ENCODE peak calls at places on chromosome 22, in eight cellular contexts. One of them, this sample, is unnamed.

GRCh38 chr22:48357196-48357595 is 1470.5 kb downstream of the BRD1 start:
- DNase-seq in AG04450: no peak
- DNase-seq in cardiac muscle cell: no peak
- DNase-seq in heart left ventricle: no peak
- DNase-seq in GM23338: peak
- DNase-seq in tibial nerve: no peak
- DNase-seq in astrocyte of the spinal cord: no peak
- DNase-seq in ovary: no peak
- DNase-seq in this sample: no peak

GRCh38 chr22:47781024-47781423 is 1018.6 kb downstream of the TBC1D22A start:
- DNase-seq in astrocyte of the spinal cord: no peak
- DNase-seq in heart left ventricle: no peak
- DNase-seq in tibial nerve: no peak
- DNase-seq in AG04450: no peak
- DNase-seq in ovary: no peak
- DNase-seq in GM23338: no peak
- DNase-seq in cardiac muscle cell: no peak
- DNase-seq in this sample: no peak

GRCh38 chr22:23892626-23893445 is 1.3 kb upstream of the MIF start:
- DNase-seq in cardiac muscle cell: no peak
- DNase-seq in GM23338: no peak
- DNase-seq in AG04450: no peak
- DNase-seq in astrocyte of the spinal cord: no peak
- DNase-seq in heart left ventricle: no peak
- DNase-seq in tibial nerve: no peak
- DNase-seq in ovary: no peak
- DNase-seq in this sample: no peak

GRCh38 chr22:42010778-42011177 is 12.2 kb downstream of the WBP2NL start:
- DNase-seq in GM23338: no peak
- DNase-seq in cardiac muscle cell: no peak
- DNase-seq in ovary: no peak
- DNase-seq in astrocyte of the spinal cord: no peak
- DNase-seq in AG04450: no peak
- DNase-seq in heart left ventricle: no peak
- DNase-seq in tibial nerve: no peak
- DNase-seq in this sample: no peak

GRCh38 chr22:16609548-16610261 is 17.1 kb upstream of the CCT8L2 start:
- DNase-seq in GM23338: peak
- DNase-seq in ovary: no peak
- DNase-seq in AG04450: no peak
- DNase-seq in tibial nerve: no peak
- DNase-seq in cardiac muscle cell: no peak
- DNase-seq in heart left ventricle: no peak
- DNase-seq in astrocyte of the spinal cord: no peak
- DNase-seq in this sample: no peak

GRCh38 chr22:31241200-31241599 is 29.1 kb downstream of the LIMK2 start:
- DNase-seq in AG04450: no peak
- DNase-seq in astrocyte of the spinal cord: peak
- DNase-seq in tibial nerve: no peak
- DNase-seq in cardiac muscle cell: no peak
- DNase-seq in ovary: no peak
- DNase-seq in GM23338: no peak
- DNase-seq in heart left ventricle: no peak
- DNase-seq in this sample: peak

GRCh38 chr22:50532353-50532700 is 2.5 kb upstream of the TYMP start:
- DNase-seq in ovary: no peak
- DNase-seq in heart left ventricle: peak
- DNase-seq in astrocyte of the spinal cord: no peak
- DNase-seq in AG04450: no peak
- DNase-seq in tibial nerve: no peak
- DNase-seq in GM23338: no peak
- DNase-seq in cardiac muscle cell: no peak
- DNase-seq in this sample: peak

GRCh38 chr22:22691055-22691454 is 46.6 kb downstream of the GGTLC2 start:
- DNase-seq in cardiac muscle cell: peak
- DNase-seq in tibial nerve: no peak
- DNase-seq in astrocyte of the spinal cord: no peak
- DNase-seq in GM23338: no peak
- DNase-seq in heart left ventricle: no peak
- DNase-seq in AG04450: no peak
- DNase-seq in ovary: no peak
- DNase-seq in this sample: no peak

GRCh38 chr22:16783930-16784354 is 41.3 kb downstream of the XKR3 start:
- DNase-seq in ovary: no peak
- DNase-seq in GM23338: peak
- DNase-seq in astrocyte of the spinal cord: no peak
- DNase-seq in heart left ventricle: no peak
- DNase-seq in cardiac muscle cell: no peak
- DNase-seq in tibial nerve: no peak
- DNase-seq in AG04450: no peak
- DNase-seq in this sample: no peak

GRCh38 chr22:33699176-33699575 is 221.1 kb downstream of the LARGE1 start:
- DNase-seq in cardiac muscle cell: no peak
- DNase-seq in heart left ventricle: no peak
- DNase-seq in astrocyte of the spinal cord: no peak
- DNase-seq in AG04450: no peak
- DNase-seq in GM23338: no peak
- DNase-seq in tibial nerve: no peak
- DNase-seq in ovary: no peak
- DNase-seq in this sample: no peak

GRCh38 chr22:30396871-30397655 is at the start of gene SEC14L2:
- DNase-seq in ovary: peak
- DNase-seq in tibial nerve: peak
- DNase-seq in GM23338: peak
- DNase-seq in heart left ventricle: peak
- DNase-seq in astrocyte of the spinal cord: peak
- DNase-seq in AG04450: no peak
- DNase-seq in cardiac muscle cell: peak
- DNase-seq in this sample: peak

GRCh38 chr22:42699281-42699681 is 21.4 kb downstream of the A4GALT start:
- DNase-seq in ovary: no peak
- DNase-seq in heart left ventricle: no peak
- DNase-seq in tibial nerve: no peak
- DNase-seq in cardiac muscle cell: no peak
- DNase-seq in GM23338: no peak
- DNase-seq in AG04450: no peak
- DNase-seq in astrocyte of the spinal cord: no peak
- DNase-seq in this sample: no peak

GRCh38 chr22:27930246-27931060 is 11.4 kb upstream of the PITPNB start:
- DNase-seq in GM23338: peak
- DNase-seq in AG04450: no peak
- DNase-seq in tibial nerve: no peak
- DNase-seq in ovary: no peak
- DNase-seq in cardiac muscle cell: peak
- DNase-seq in heart left ventricle: no peak
- DNase-seq in astrocyte of the spinal cord: no peak
- DNase-seq in this sample: no peak

GRCh38 chr22:31956360-31956759 is 12.0 kb downstream of the YWHAH start:
- DNase-seq in tibial nerve: no peak
- DNase-seq in AG04450: no peak
- DNase-seq in cardiac muscle cell: no peak
- DNase-seq in heart left ventricle: no peak
- DNase-seq in astrocyte of the spinal cord: no peak
- DNase-seq in ovary: no peak
- DNase-seq in GM23338: no peak
- DNase-seq in this sample: no peak

GRCh38 chr22:38699784-38700183 is 959 bp downstream of the JOSD1 start:
- DNase-seq in tibial nerve: no peak
- DNase-seq in GM23338: no peak
- DNase-seq in ovary: peak
- DNase-seq in astrocyte of the spinal cord: peak
- DNase-seq in cardiac muscle cell: peak
- DNase-seq in AG04450: no peak
- DNase-seq in heart left ventricle: no peak
- DNase-seq in this sample: no peak
- TF ChIP-seq CTCF in tibial nerve: no peak
- TF ChIP-seq CTCF in GM23338: no peak
- TF ChIP-seq CTCF in ovary: no peak
- TF ChIP-seq CTCF in astrocyte of the spinal cord: no peak
- TF ChIP-seq CTCF in cardiac muscle cell: no peak
- TF ChIP-seq CTCF in AG04450: peak
- TF ChIP-seq CTCF in heart left ventricle: no peak
- TF ChIP-seq CTCF in this sample: no peak

GRCh38 chr22:36367479-36367878 is 20.3 kb downstream of the MYH9 start:
- DNase-seq in GM23338: no peak
- DNase-seq in heart left ventricle: peak
- DNase-seq in tibial nerve: no peak
- DNase-seq in cardiac muscle cell: no peak
- DNase-seq in astrocyte of the spinal cord: no peak
- DNase-seq in ovary: no peak
- DNase-seq in AG04450: no peak
- DNase-seq in this sample: no peak

GRCh38 chr22:36367066-36367465 is 20.7 kb downstream of the MYH9 start:
- DNase-seq in astrocyte of the spinal cord: no peak
- DNase-seq in cardiac muscle cell: no peak
- DNase-seq in heart left ventricle: no peak
- DNase-seq in GM23338: no peak
- DNase-seq in AG04450: no peak
- DNase-seq in tibial nerve: no peak
- DNase-seq in ovary: no peak
- DNase-seq in this sample: no peak

GRCh38 chr22:36369004-36369921 is 18.5 kb downstream of the MYH9 start:
- DNase-seq in GM23338: no peak
- DNase-seq in cardiac muscle cell: no peak
- DNase-seq in astrocyte of the spinal cord: peak
- DNase-seq in tibial nerve: no peak
- DNase-seq in heart left ventricle: no peak
- DNase-seq in ovary: no peak
- DNase-seq in AG04450: no peak
- DNase-seq in this sample: no peak

GRCh38 chr22:36369922-36370781 is 17.6 kb downstream of the MYH9 start:
- DNase-seq in heart left ventricle: peak
- DNase-seq in ovary: peak
- DNase-seq in GM23338: no peak
- DNase-seq in tibial nerve: no peak
- DNase-seq in astrocyte of the spinal cord: peak
- DNase-seq in cardiac muscle cell: peak
- DNase-seq in AG04450: no peak
- DNase-seq in this sample: peak

DNA sequence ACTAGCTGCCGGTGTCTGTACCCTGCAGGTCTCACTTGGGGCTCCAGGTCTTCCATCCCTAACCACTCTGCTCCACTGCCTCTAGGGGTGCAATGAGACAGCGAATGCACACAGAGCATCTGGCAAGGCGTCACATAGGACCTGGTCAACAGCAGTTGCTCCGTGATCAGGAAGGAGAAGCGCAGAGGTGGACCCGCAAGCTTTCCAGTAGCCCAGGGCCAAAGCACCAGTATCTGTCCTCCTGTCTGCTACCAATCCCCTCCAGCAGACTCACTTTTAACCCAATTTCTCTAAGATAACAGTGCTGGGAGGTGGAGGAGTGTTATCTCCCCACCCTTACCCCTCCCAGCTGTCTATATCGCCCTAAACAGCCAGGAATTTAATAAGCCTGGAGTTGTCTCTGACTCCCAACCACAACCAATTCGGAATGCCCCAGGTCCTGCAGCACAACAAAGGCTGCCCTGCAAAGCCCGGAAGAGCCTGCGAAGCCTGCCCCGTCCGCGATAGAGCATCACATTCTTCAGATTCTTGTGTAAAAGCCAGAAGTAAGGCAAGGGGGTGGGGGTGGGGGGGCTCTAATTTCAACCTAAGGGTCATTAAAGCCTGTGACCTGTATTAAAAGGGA is 19.3 kb downstream of the MYH9 start:
- DNase-seq in heart left ventricle: no peak
- DNase-seq in ovary: no peak
- DNase-seq in tibial nerve: no peak
- DNase-seq in astrocyte of the spinal cord: peak
- DNase-seq in cardiac muscle cell: peak
- DNase-seq in AG04450: peak
- DNase-seq in GM23338: peak
- DNase-seq in this sample: peak
- TF ChIP-seq CTCF in heart left ventricle: no peak
- TF ChIP-seq CTCF in ovary: no peak
- TF ChIP-seq CTCF in tibial nerve: no peak
- TF ChIP-seq CTCF in astrocyte of the spinal cord: peak
- TF ChIP-seq CTCF in cardiac muscle cell: peak
- TF ChIP-seq CTCF in AG04450: peak
- TF ChIP-seq CTCF in GM23338: peak
- TF ChIP-seq CTCF in this sample: no peak

DNA sequence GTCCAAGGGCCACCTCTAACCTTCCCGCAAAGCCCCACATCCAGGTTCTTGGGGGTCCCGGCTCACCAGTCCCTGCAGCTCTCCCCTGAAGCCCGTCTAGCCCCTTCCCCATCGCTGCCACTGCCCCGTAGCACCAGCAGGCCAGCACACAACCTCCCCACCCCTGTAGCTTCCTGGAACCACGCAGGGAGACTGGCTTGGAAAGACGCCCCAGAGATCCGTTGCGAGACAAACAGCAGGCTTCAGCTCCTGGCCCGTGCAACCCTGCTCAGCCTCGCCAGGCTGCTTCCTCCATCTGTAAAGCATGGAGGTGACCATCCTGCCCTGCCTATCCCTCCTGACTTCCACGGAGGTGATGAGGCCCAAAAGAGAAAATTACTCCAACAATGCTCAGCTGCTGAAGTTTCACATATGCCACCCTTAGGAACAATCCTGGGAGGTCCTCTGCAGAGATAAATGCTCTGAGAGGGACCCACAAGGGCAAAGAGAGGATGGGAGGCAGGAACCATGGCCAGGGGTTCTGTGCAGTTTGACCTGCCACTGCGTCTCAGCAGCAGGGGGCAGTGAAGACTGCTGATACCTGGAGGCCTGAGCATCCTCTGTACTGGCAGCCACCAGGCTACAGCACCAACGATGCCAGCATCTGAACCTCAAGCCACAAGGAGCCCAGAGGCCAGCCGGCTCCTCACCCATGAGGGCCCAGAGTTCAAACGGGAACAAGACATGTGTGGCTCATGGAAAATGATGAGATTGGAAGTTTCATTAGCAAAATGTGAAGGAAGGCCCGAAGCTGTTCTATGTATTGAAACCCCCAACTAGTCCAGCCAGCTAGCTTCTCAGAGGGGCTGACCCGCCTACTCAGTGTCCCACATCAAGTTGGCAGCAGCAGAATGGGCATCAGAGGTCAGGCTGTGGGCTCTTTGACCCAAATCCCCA is 16.1 kb downstream of the DGCR2 start:
- DNase-seq in heart left ventricle: no peak
- DNase-seq in cardiac muscle cell: no peak
- DNase-seq in tibial nerve: no peak
- DNase-seq in ovary: no peak
- DNase-seq in GM23338: peak
- DNase-seq in astrocyte of the spinal cord: no peak
- DNase-seq in AG04450: no peak
- DNase-seq in this sample: no peak
- TF ChIP-seq CTCF in heart left ventricle: no peak
- TF ChIP-seq CTCF in cardiac muscle cell: no peak
- TF ChIP-seq CTCF in tibial nerve: no peak
- TF ChIP-seq CTCF in ovary: no peak
- TF ChIP-seq CTCF in GM23338: peak
- TF ChIP-seq CTCF in astrocyte of the spinal cord: no peak
- TF ChIP-seq CTCF in AG04450: peak
- TF ChIP-seq CTCF in this sample: peak

DNA sequence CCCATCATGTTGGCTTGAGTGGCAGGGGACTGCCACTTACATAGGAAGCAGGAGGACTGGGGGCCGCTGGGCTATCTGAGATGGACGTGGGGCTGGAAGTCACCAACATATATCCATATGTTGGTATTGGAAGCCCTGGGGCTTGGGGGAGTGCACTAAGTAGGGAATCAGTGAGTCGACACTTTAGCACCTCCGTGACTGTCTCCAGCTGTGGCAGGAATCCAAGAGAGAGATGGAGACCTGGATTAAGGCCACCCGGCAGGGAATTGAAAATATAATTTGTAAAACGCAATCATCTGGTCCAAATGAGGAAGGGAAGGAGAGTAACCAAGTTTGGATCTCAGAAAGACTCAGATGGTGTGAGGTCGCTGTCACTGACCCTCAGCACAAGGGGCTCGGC is 68.4 kb downstream of the ELFN2 start:
- DNase-seq in astrocyte of the spinal cord: no peak
- DNase-seq in heart left ventricle: no peak
- DNase-seq in cardiac muscle cell: no peak
- DNase-seq in GM23338: no peak
- DNase-seq in ovary: no peak
- DNase-seq in tibial nerve: no peak
- DNase-seq in AG04450: no peak
- DNase-seq in this sample: no peak
- TF ChIP-seq CTCF in astrocyte of the spinal cord: no peak
- TF ChIP-seq CTCF in heart left ventricle: no peak
- TF ChIP-seq CTCF in cardiac muscle cell: no peak
- TF ChIP-seq CTCF in GM23338: no peak
- TF ChIP-seq CTCF in ovary: no peak
- TF ChIP-seq CTCF in tibial nerve: no peak
- TF ChIP-seq CTCF in AG04450: no peak
- TF ChIP-seq CTCF in this sample: no peak

This sample was measured in Calu3.